ENCODE peak calls at places on chromosomes 12 and 14, in six cellular contexts. Z is neural progenitor cell, E is SK-MEL-5, F is ELF-1, T is T-helper 2 cell, M is AG04450. I is an unnamed sample.

GRCh38 chr12:93848453-93849120 is 171.4 kb downstream of the CRADD start:
- DNase-seq in F (no peak), M (no peak), E (no peak), Z (no peak), T (no peak), I (no peak)

GRCh38 chr12:95337176-95337575 is 119.6 kb downstream of the VEZT start:
- DNase-seq in F (no peak), T (no peak), Z (no peak), E (no peak), M (no peak), I (no peak)

GRCh38 chr12:2893007-2893406 is 2.3 kb downstream of the TULP3 start:
- DNase-seq in E (no peak), M (peak; percentile 65), T (no peak), F (peak; percentile 19), Z (no peak), I (no peak)

GRCh38 chr12:42767326-42767954 is 177.9 kb upstream of the PRICKLE1 start:
- DNase-seq in M (no peak), T (no peak), E (no peak), Z (no peak), F (no peak), I (no peak)

GRCh38 chr12:90360300-90360699 is 594.7 kb downstream of the CCER1 start:
- DNase-seq in F (no peak), E (no peak), Z (no peak), T (no peak), M (no peak), I (no peak)

GRCh38 chr14:106518054-106518943 is 991.9 kb downstream of the TMEM121 start:
- DNase-seq in E (peak; percentile 58), T (peak; percentile 55), M (no peak), F (no peak), Z (no peak), I (no peak)

GRCh38 chr12:68886636-68887572 is 46.1 kb downstream of the CPM start:
- DNase-seq in Z (peak; percentile 11), E (no peak), F (no peak), T (no peak), M (no peak), I (no peak)

GRCh38 chr12:67456281-67456918 is 187.2 kb downstream of the CAND1 start:
- DNase-seq in M (peak; percentile 80), F (no peak), E (peak; percentile 41), Z (peak; percentile 33), T (no peak), I (no peak)

GRCh38 chr12:11773889-11774677 is 124.6 kb downstream of the ETV6 start:
- DNase-seq in T (no peak), Z (no peak), E (no peak), F (no peak), M (no peak), I (no peak)

GRCh38 chr14:102419716-102420115 is 57.0 kb downstream of the TECPR2 start:
- DNase-seq in E (no peak), Z (no peak), T (no peak), M (no peak), F (no peak), I (no peak)

GRCh38 chr12:128971802-128972201 is 118.5 kb downstream of the GLT1D1 start:
- DNase-seq in T (no peak), E (no peak), Z (peak; percentile 69), M (no peak), F (no peak), I (no peak)

GRCh38 chr14:55614304-55614703 is 34.3 kb downstream of the KTN1 start:
- DNase-seq in M (no peak), F (no peak), Z (no peak), T (no peak), E (no peak), I (no peak)

GRCh38 chr14:31326111-31326510 is 94.2 kb downstream of the HEATR5A start:
- DNase-seq in T (no peak), Z (no peak), F (no peak), M (no peak), E (peak; percentile 35), I (no peak)

GRCh38 chr14:24401810-24402702 is 3.3 kb downstream of the NYNRIN start:
- DNase-seq in T (no peak), F (no peak), E (no peak), Z (no peak), M (no peak), I (no peak)

GRCh38 chr12:1934831-1935230 is 16.4 kb upstream of the CACNA2D4 start:
- DNase-seq in T (no peak), Z (no peak), E (no peak), M (no peak), F (no peak), I (no peak)

GRCh38 chr14:34098045-34098984 is 147.4 kb upstream of the EGLN3 start:
- DNase-seq in E (peak; percentile 58), T (no peak), F (peak; percentile 61), M (no peak), Z (peak; percentile 50), I (peak; percentile 52)

GRCh38 chr12:79764641-79765040 is 73.9 kb upstream of the PAWR start:
- DNase-seq in F (no peak), Z (no peak), T (no peak), M (no peak), E (no peak), I (no peak)

GRCh38 chr12:39919790-39920189 is 186.1 kb downstream of the SLC2A13 start:
- DNase-seq in F (no peak), Z (no peak), M (no peak), T (no peak), E (no peak), I (no peak)

GRCh38 chr12:72264548-72265175 is 7.5 kb upstream of the TRHDE start:
- DNase-seq in M (no peak), T (no peak), Z (peak; percentile 22), E (peak; percentile 45), F (no peak), I (peak; percentile 8)

GRCh38 chr12:84124211-84124610 is 788.4 kb downstream of the SLC6A15 start:
- DNase-seq in T (no peak), M (no peak), E (no peak), F (no peak), Z (no peak), I (no peak)

GRCh38 chr14:55448146-55448614 is 7.8 kb upstream of the TBPL2 start:
- DNase-seq in M (peak; percentile 89), F (peak; percentile 41), E (peak; percentile 57), T (no peak), Z (no peak), I (no peak)

GRCh38 chr12:79690156-79690605 is 583 bp downstream of the PAWR start:
- DNase-seq in F (peak; percentile 89), M (no peak), E (peak; percentile 33), Z (peak; percentile 84), T (no peak), I (peak; percentile 73)

GRCh38 chr12:131736807-131737484 is 26.1 kb downstream of the SFSWAP start:
- DNase-seq in M (peak; percentile 6), T (no peak), E (no peak), Z (no peak), F (peak; percentile 71), I (peak; percentile 75)

GRCh38 chr12:13537623-13538022 is 341.1 kb downstream of the EMP1 start:
- DNase-seq in T (no peak), Z (no peak), E (no peak), F (no peak), M (no peak), I (no peak)

GRCh38 chr12:51620448-51620847 is 29.4 kb downstream of the SCN8A start:
- DNase-seq in Z (no peak), M (no peak), T (no peak), E (no peak), F (no peak), I (no peak)